ENCODE peak calls at places on chromosomes 7 and 10, in nine cellular contexts. T, Q, O, B, L, Y, R, H and G are unnamed samples.

GRCh38 chr7:146405737-146406136 is 289.1 kb downstream of the CNTNAP2 start:
- DNase-seq in T (no peak), Q (no peak), O (no peak), B (no peak), L (no peak), Y (no peak), R (no peak), H (no peak), G (no peak)

GRCh38 chr7:102875700-102876192 is 37.1 kb upstream of the LRRC17 start:
- DNase-seq in T (no peak), Q (no peak), O (no peak), B (no peak), L (peak; percentile 98), Y (peak; percentile 27), R (peak; percentile 96), H (no peak), G (no peak)

GRCh38 chr10:49164587-49165188 is 23.5 kb downstream of the TMEM273 start:
- DNase-seq in T (peak; percentile 75), Q (no peak), O (no peak), B (peak; percentile 69), L (no peak), Y (no peak), R (no peak), H (peak; percentile 66), G (peak; percentile 40)

GRCh38 chr10:88232029-88232895 is 350.9 kb downstream of the RNLS start:
- DNase-seq in T (no peak), Q (peak; percentile 42), O (peak; percentile 78), B (no peak), L (no peak), Y (peak; percentile 75), R (peak; percentile 42), H (no peak), G (no peak)

GRCh38 chr10:100267237-100268104 is at the start of gene CWF19L1:
- DNase-seq in T (peak; percentile 85), Q (peak; percentile 90), O (peak; percentile 89), B (peak; percentile 77), L (peak; percentile 73), Y (peak; percentile 90), R (peak; percentile 70), H (peak; percentile 85), G (peak; percentile 59)

GRCh38 chr7:51121036-51121780 is 195.4 kb downstream of the COBL start:
- DNase-seq in T (no peak), Q (no peak), O (no peak), B (no peak), L (no peak), Y (no peak), R (no peak), H (no peak), G (no peak)

GRCh38 chr10:86583983-86584382 is 62.4 kb upstream of the WAPL start:
- DNase-seq in T (no peak), Q (no peak), O (no peak), B (no peak), L (no peak), Y (no peak), R (no peak), H (peak; percentile 70), G (no peak)

GRCh38 chr10:119079572-119080520 is 771 bp downstream of the EIF3A start:
- DNase-seq in T (peak; percentile 86), Q (peak; percentile 81), O (peak; percentile 89), B (peak; percentile 76), L (peak; percentile 40), Y (peak; percentile 78), R (no peak), H (peak; percentile 91), G (peak; percentile 84)

GRCh38 chr10:17588420-17588819 is 28.8 kb downstream of the HACD1 start:
- DNase-seq in T (no peak), Q (no peak), O (no peak), B (no peak), L (no peak), Y (no peak), R (no peak), H (no peak), G (no peak)

GRCh38 chr10:122325235-122325634 is 49.3 kb upstream of the PLEKHA1 start:
- DNase-seq in T (no peak), Q (no peak), O (no peak), B (no peak), L (no peak), Y (no peak), R (no peak), H (no peak), G (no peak)

GRCh38 chr7:40213291-40213690 is 78.5 kb downstream of the SUGCT start:
- DNase-seq in T (no peak), Q (no peak), O (no peak), B (no peak), L (no peak), Y (no peak), R (no peak), H (no peak), G (no peak)

GRCh38 chr7:154679689-154680088 is 323.2 kb downstream of the PAXIP1 start:
- DNase-seq in T (no peak), Q (no peak), O (no peak), B (no peak), L (no peak), Y (no peak), R (no peak), H (no peak), G (no peak)

GRCh38 chr10:48542471-48543210 is 62.2 kb downstream of the ARHGAP22 start:
- DNase-seq in T (no peak), Q (no peak), O (no peak), B (no peak), L (no peak), Y (peak; percentile 13), R (no peak), H (no peak), G (no peak)

DNA sequence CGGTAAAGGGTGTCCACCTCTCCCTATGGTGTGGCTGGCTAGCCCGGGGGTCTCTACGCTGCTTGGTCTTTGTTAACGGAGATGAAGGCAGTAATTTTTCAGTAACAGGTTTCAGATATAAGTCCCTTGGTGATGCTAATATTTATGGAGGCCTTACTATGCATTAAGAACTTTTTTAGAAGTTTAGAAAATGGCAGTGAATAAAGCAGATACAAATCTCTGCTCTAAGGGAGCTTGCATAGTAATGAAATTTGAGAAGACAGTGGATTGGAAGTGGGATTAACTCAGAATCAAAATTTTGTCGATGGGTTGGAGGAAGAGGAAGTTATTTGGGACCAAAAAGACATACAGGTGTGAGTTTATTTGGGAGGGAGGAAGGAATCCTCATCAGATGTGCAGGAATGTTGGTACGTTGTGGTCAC is 445 bp downstream of the SSBP1 start:
- DNase-seq in T (no peak), Q (no peak), O (no peak), B (no peak), L (no peak), Y (no peak), R (no peak), H (no peak), G (no peak)
- TF ChIP-seq CTCF in T (no peak), Q (no peak), O (no peak), B (no peak), L (no peak), Y (no peak), R (no peak), H (no peak), G (no peak)

DNA sequence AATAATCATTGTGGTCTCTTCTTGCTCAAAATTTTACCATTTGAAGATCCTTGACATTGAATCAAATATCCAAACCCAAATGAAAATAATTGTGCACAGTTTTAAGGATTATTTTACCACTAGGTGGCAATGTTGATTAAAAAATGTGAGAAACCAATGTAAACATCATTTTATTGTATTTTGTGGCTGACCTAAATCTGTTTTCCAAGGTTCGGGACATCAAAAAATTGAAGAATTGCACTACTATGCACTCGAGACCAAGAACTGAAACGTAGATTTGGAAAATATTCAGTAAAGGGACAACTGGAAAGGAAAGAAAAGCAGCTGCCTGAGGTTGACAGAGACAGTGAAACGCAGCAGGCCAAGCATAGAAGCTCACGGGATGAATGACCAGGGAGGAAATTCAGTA is 259.3 kb downstream of the SNX13 start:
- DNase-seq in T (peak; percentile 22), Q (no peak), O (no peak), B (no peak), L (peak; percentile 60), Y (no peak), R (no peak), H (no peak), G (no peak)
- TF ChIP-seq CTCF in T (peak; percentile 34), Q (peak; percentile 53), O (peak; percentile 65), B (peak; percentile 77), L (peak; percentile 91), Y (peak; percentile 61), R (no peak), H (no peak), G (peak; percentile 3)

GRCh38 chr7:156963472-156963871 is 14.0 kb downstream of the NOM1 start:
- DNase-seq in T (no peak), Q (no peak), O (no peak), B (no peak), L (no peak), Y (no peak), R (no peak), H (no peak), G (no peak)
- TF ChIP-seq CTCF in T (no peak), Q (no peak), O (no peak), B (no peak), L (no peak), Y (no peak), R (no peak), H (no peak), G (no peak)

DNA sequence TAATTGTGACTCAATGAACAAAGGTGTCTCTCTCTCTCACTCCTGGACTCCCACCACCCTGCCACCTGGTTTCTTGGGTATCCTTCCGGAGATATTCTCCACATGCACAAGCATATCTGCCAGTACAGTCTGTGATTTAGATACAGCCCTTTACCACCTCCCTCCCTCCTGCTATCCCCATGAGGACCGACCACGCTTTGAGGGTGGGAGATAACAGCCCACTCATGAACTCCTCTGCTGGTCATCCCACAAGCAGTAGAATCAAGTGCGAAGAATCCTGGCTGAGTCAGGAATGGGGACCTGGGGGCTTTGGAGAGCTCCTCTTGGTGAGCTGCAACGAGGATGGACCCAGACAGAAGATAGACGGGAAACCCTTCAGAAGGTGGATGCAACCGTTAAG is 28.2 kb upstream of the MXI1 start:
- DNase-seq in T (no peak), Q (no peak), O (no peak), B (no peak), L (no peak), Y (no peak), R (no peak), H (no peak), G (no peak)
- TF ChIP-seq CTCF in T (no peak), Q (no peak), O (no peak), B (no peak), L (no peak), Y (no peak), R (no peak), H (no peak), G (no peak)

GRCh38 chr7:21426286-21426957 is 1.5 kb upstream of the SP4 start:
- DNase-seq in T (no peak), Q (no peak), O (no peak), B (no peak), L (peak; percentile 71), Y (no peak), R (no peak), H (no peak), G (no peak)

GRCh38 chr7:21428642-21428941 is 709 bp downstream of the SP4 start:
- DNase-seq in T (no peak), Q (no peak), O (peak; percentile 51), B (no peak), L (no peak), Y (no peak), R (no peak), H (no peak), G (no peak)

GRCh38 chr7:21429021-21429420 is 1.1 kb downstream of the SP4 start:
- DNase-seq in T (no peak), Q (no peak), O (no peak), B (no peak), L (no peak), Y (no peak), R (no peak), H (no peak), G (no peak)

GRCh38 chr7:21427861-21428641 is at the start of gene SP4:
- DNase-seq in T (peak; percentile 96), Q (peak; percentile 97), O (peak; percentile 96), B (peak; percentile 98), L (peak; percentile 90), Y (peak; percentile 96), R (peak; percentile 73), H (peak; percentile 96), G (peak; percentile 93)

GRCh38 chr7:21426958-21427860 is 674 bp upstream of the SP4 start:
- DNase-seq in T (peak; percentile 99), Q (peak; percentile 99), O (peak; percentile 99), B (peak; percentile 99), L (peak; percentile 97), Y (peak; percentile 99), R (peak; percentile 92), H (peak; percentile 97), G (peak; percentile 100)
- TF ChIP-seq CTCF in T (no peak), Q (peak; percentile 19), O (peak; percentile 4), B (no peak), L (no peak), Y (peak; percentile 43), R (no peak), H (no peak), G (no peak)